ENCODE peak calls at places on chromosomes 5 and 9, in eight cellular contexts. Z is fibroblast of pulmonary artery, V is IMR-90, W is HL-60, G is testis, J is OCI-LY7, E is AG10803, U is lower lobe of right lung. C is an unnamed sample.
A peak's percentile ranks its signal among the peaks of the same experiment; 100 is the strongest.

GRCh38 chr9:108889649-108890067 is 27.6 kb downstream of the ACTL7A start:
- DNase-seq in U (no peak), W (no peak), Z (peak; percentile 70), V (peak; percentile 67), E (peak; percentile 37), G (no peak), J (peak; percentile 8), C (no peak)

GRCh38 chr9:79664375-79664825 is 92.6 kb downstream of the TLE4 start:
- DNase-seq in U (no peak), E (no peak), V (peak; percentile 36), Z (no peak), W (no peak), J (no peak), G (no peak), C (no peak)

GRCh38 chr5:133824661-133825254 is 143.7 kb downstream of the C5orf15 start:
- DNase-seq in G (no peak), V (no peak), Z (no peak), E (no peak), J (no peak), U (no peak), W (no peak), C (no peak)

GRCh38 chr5:168128154-168128553 is 163.3 kb upstream of the WWC1 start:
- DNase-seq in W (no peak), U (no peak), V (no peak), Z (no peak), E (no peak), J (no peak), G (no peak), C (no peak)

GRCh38 chr9:70043285-70043684 is 363 bp upstream of the MAMDC2 start:
- DNase-seq in J (no peak), W (no peak), U (no peak), E (no peak), V (no peak), Z (no peak), G (no peak), C (no peak)

GRCh38 chr9:117116084-117116483 is 298.8 kb downstream of the ASTN2 start:
- DNase-seq in E (no peak), Z (no peak), V (no peak), G (no peak), U (no peak), W (no peak), J (no peak), C (no peak)

GRCh38 chr5:79802995-79803394 is 113.4 kb downstream of the CMYA5 start:
- DNase-seq in Z (no peak), V (peak; percentile 1), U (no peak), J (peak; percentile 5), W (no peak), E (no peak), G (no peak), C (no peak)

GRCh38 chr9:76322810-76323209 is 71.4 kb downstream of the RFK start:
- DNase-seq in G (no peak), J (no peak), U (no peak), Z (no peak), W (no peak), E (no peak), V (no peak), C (no peak)

GRCh38 chr5:104764197-104764596 is 1201.6 kb upstream of the NUDT12 start:
- DNase-seq in Z (no peak), W (no peak), V (no peak), J (no peak), U (no peak), G (no peak), E (no peak), C (no peak)

GRCh38 chr5:90542827-90543519 is 13.6 kb upstream of the LYSMD3 start:
- DNase-seq in W (no peak), G (no peak), Z (no peak), V (no peak), U (no peak), E (no peak), J (no peak), C (no peak)

GRCh38 chr9:103397868-103398600 is 402.9 kb downstream of the CYLC2 start:
- DNase-seq in G (peak; percentile 73), Z (peak; percentile 61), J (peak; percentile 31), U (no peak), E (no peak), V (no peak), W (peak; percentile 4), C (no peak)

GRCh38 chr9:137085918-137086530 is 761 bp upstream of the MAN1B1 start:
- DNase-seq in V (no peak), W (no peak), E (peak; percentile 48), G (peak; percentile 54), U (peak; percentile 71), J (peak; percentile 33), Z (peak; percentile 26), C (no peak)

GRCh38 chr9:137089232-137089947 is 2.6 kb downstream of the MAN1B1 start:
- DNase-seq in W (no peak), Z (no peak), J (no peak), E (no peak), G (no peak), U (no peak), V (no peak), C (no peak)

GRCh38 chr9:137086531-137087408 is at the start of gene MAN1B1:
- DNase-seq in E (peak; percentile 98), V (peak; percentile 98), Z (peak; percentile 99), W (peak; percentile 100), U (peak; percentile 100), G (peak; percentile 99), J (peak; percentile 99), C (peak; percentile 98)

GRCh38 chr9:137087409-137087925 is 682 bp downstream of the MAN1B1 start:
- DNase-seq in E (no peak), V (no peak), Z (no peak), J (peak; percentile 37), W (no peak), G (no peak), U (no peak), C (no peak)

DNA sequence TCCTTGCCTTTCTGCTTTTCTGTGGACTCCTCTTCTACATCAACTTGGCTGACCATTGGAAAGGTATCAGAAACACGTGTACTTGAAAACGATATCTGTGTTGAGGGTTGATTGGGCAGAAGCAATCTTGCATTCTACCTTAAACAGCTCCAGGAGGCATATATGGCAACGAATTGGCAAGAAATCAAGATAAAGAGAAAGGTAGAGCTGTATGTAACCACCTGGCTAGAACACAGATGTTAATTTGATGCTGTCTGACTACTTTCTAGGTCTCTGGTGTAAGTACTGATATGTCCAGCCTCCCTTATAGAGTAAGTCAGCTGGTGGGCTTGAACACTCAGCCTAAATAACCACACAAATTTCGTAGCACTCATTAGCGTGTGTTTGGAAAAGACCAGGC is 1.3 kb downstream of the MAN1B1 start:
- DNase-seq in W (no peak), G (no peak), J (no peak), Z (no peak), U (no peak), E (no peak), V (no peak), C (no peak)
- H3K4me3 ChIP-seq in W (no peak overlapping the region), G (peak overlapping the region; percentile 86), J (peak overlapping the region; percentile 77), Z (no peak overlapping the region), U (no peak overlapping the region), E (peak overlapping the region; percentile 78), V (no peak overlapping the region), C (peak overlapping the region; percentile 76)

DNA sequence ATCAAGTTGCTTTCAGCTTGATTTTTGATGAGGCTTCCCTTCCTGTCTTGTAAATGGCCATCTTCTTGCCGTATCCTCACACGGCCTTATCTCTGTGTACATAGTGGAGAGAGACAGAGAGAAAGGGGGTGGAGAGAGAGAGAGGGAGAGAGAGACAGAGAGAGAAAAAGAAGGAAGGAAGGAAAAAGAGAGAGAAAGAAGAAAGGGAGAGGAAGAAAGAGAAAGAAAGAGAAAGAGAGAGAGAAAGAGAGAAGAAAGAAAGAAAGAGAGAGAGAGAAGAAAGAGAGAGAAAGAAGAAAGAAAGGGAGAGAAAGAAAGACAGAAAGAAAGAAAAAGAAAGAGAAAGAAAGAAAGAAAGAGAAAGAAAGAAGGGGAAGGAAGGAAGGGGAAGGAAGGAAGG is 46.6 kb downstream of the ITGA1 start:
- DNase-seq in Z (no peak), G (no peak), U (no peak), E (no peak), J (no peak), W (no peak), V (no peak), C (no peak)
- TF ChIP-seq CTCF in Z (no peak), G (no peak), U (no peak), E (no peak), J (no peak), W (no peak), V (no peak), C (no peak)

GRCh38 chr5:139430015-139430414 is 9.3 kb downstream of the DNAJC18 start:
- DNase-seq in G (no peak), V (no peak), W (no peak), U (no peak), Z (no peak), E (no peak), J (no peak), C (no peak)
- H3K4me3 ChIP-seq in G (no peak overlapping the region), V (no peak overlapping the region), W (no peak overlapping the region), U (no peak overlapping the region), Z (no peak overlapping the region), E (no peak overlapping the region), J (no peak overlapping the region), C (no peak overlapping the region)

GRCh38 chr5:72209515-72210115 is 102.3 kb downstream of the MAP1B start:
- DNase-seq in V (no peak), E (peak; percentile 27), W (no peak), G (no peak), U (no peak), Z (no peak), J (no peak), C (peak; percentile 13)
- TF ChIP-seq CTCF in V (no peak), E (no peak), W (no peak), G (no peak), U (no peak), Z (no peak), J (no peak), C (peak; percentile 7)

DNA sequence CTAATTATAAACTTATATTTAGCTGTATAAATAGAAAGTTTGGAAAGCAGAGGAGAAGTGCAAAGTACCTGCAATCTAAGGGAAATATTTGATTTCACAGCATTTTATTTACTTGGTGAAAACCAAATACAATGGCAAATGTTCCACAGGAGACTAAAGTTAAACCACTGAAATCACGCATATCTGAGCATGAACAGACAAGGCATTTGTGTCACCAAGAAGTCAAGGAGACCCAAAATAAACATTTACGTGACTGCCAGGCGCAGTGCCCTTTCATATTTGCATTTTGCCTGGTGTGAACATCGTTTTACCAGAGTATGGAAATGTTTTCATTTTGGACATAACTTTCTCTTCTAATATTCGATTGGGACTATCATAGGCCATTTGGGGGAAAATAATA is 20.6 kb downstream of the UGCG start:
- DNase-seq in Z (no peak), G (no peak), E (no peak), U (no peak), V (no peak), J (no peak), W (no peak), C (no peak)
- H3K4me3 ChIP-seq in Z (no peak overlapping the region), G (no peak overlapping the region), E (no peak overlapping the region), U (no peak overlapping the region), V (no peak overlapping the region), J (no peak overlapping the region), W (no peak overlapping the region), C (no peak overlapping the region)

GRCh38 chr9:1460143-1460769 is 410.1 kb downstream of the DMRT2 start:
- DNase-seq in J (peak; percentile 19), G (peak; percentile 32), V (no peak), Z (no peak), E (no peak), W (no peak), U (no peak), C (no peak)
- TF ChIP-seq CTCF in J (peak; percentile 81), G (peak; percentile 49), V (no peak), Z (peak; percentile 8), E (peak; percentile 33), W (peak; percentile 55), U (peak; percentile 45), C (peak; percentile 56)